ENCODE peak calls at places on chromosomes 2 and 18, in ten cellular contexts. W, L, N, V, H, P, G, X, B and D are unnamed samples.

GRCh38 chr18:67514901-67515540 is 1.5 kb downstream of the DSEL start:
- DNase-seq in P (no peak), G (no peak), X (no peak), L (no peak), H (peak), N (no peak), V (no peak), B (no peak), W (no peak), D (no peak)

GRCh38 chr2:191270303-191271178 is 25.3 kb downstream of the MYO1B start:
- DNase-seq in H (no peak), V (no peak), G (no peak), W (no peak), B (no peak), P (no peak), L (no peak), N (no peak), X (no peak), D (no peak)

GRCh38 chr2:128643221-128644065 is 324.8 kb upstream of the HS6ST1 start:
- DNase-seq in P (no peak), W (no peak), V (no peak), N (no peak), L (no peak), H (no peak), G (no peak), X (no peak), B (no peak), D (no peak)

GRCh38 chr2:241842620-241843211 is 16.0 kb downstream of the PDCD1 start:
- DNase-seq in X (no peak), N (no peak), G (no peak), V (no peak), L (no peak), P (no peak), B (no peak), H (no peak), W (no peak), D (no peak)

GRCh38 chr2:178277741-178278197 is 83.5 kb downstream of the OSBPL6 start:
- DNase-seq in N (no peak), L (peak), W (no peak), X (no peak), P (no peak), G (no peak), B (no peak), V (no peak), H (no peak), D (peak)

GRCh38 chr2:61439241-61440002 is 31.5 kb downstream of the USP34 start:
- DNase-seq in B (no peak), V (no peak), N (no peak), L (no peak), H (no peak), W (no peak), G (no peak), X (no peak), P (no peak), D (no peak)

GRCh38 chr18:45248240-45248903 is 366.9 kb upstream of the SLC14A2 start:
- DNase-seq in N (no peak), X (no peak), P (no peak), G (no peak), L (peak), H (peak), V (no peak), B (no peak), W (no peak), D (no peak)

GRCh38 chr2:158025263-158025996 is 76.2 kb upstream of the UPP2 start:
- DNase-seq in W (no peak), H (peak), B (no peak), G (no peak), V (no peak), P (no peak), L (no peak), X (no peak), N (no peak), D (no peak)

GRCh38 chr2:230821991-230822520 is 42.7 kb upstream of the ITM2C start:
- DNase-seq in L (no peak), H (no peak), W (no peak), B (no peak), X (no peak), V (no peak), N (no peak), G (no peak), P (no peak), D (no peak)

GRCh38 chr2:222424729-222425671 is 657 bp downstream of the SGPP2 start:
- DNase-seq in V (no peak), G (no peak), N (no peak), P (no peak), X (peak), W (no peak), H (no peak), L (no peak), B (no peak), D (no peak)

GRCh38 chr2:237920673-237921072 is 46.1 kb upstream of the UBE2F start:
- DNase-seq in P (no peak), G (no peak), B (no peak), W (no peak), X (no peak), N (no peak), H (no peak), L (no peak), V (no peak), D (no peak)

GRCh38 chr2:219965287-219965870 is 337.9 kb downstream of the SLC4A3 start:
- DNase-seq in N (no peak), G (no peak), X (no peak), B (no peak), H (no peak), V (no peak), P (no peak), L (peak), W (no peak), D (peak)

GRCh38 chr2:232444409-232445148 is 11.4 kb upstream of the ALPI start:
- DNase-seq in P (peak), V (peak), L (peak), X (no peak), B (peak), G (peak), N (peak), W (peak), H (peak), D (peak)

GRCh38 chr2:105329561-105330495 is at the start of gene TGFBRAP1:
- DNase-seq in N (peak), V (peak), L (no peak), G (no peak), W (peak), P (no peak), X (no peak), H (no peak), B (peak), D (peak)

GRCh38 chr2:240467659-240468299 is 32.3 kb downstream of the GPC1 start:
- DNase-seq in G (no peak), W (no peak), L (no peak), V (no peak), N (no peak), X (no peak), P (no peak), B (no peak), H (no peak), D (no peak)

GRCh38 chr2:210198326-210198725 is 26.9 kb downstream of the ACADL start:
- DNase-seq in L (peak), G (no peak), H (peak), V (no peak), N (no peak), W (no peak), X (no peak), B (no peak), P (no peak), D (no peak)

GRCh38 chr2:79723830-79724229 is 211.0 kb downstream of the CTNNA2 start:
- DNase-seq in V (no peak), L (peak), H (peak), N (peak), B (peak), P (no peak), W (no peak), X (no peak), G (no peak), D (no peak)

GRCh38 chr18:79401494-79402208 is 5.9 kb downstream of the NFATC1 start:
- DNase-seq in G (no peak), P (no peak), N (no peak), H (no peak), B (no peak), X (no peak), V (no peak), W (no peak), L (no peak), D (no peak)